ENCODE peak calls at places on chromosome 17, in eight cellular contexts. W is fibroblast of pulmonary artery, Q is IMR-90, K is heart right ventricle, U is hepatocyte, P is fibroblast of mammary gland, H is osteoblast, L is psoas muscle. B is an unnamed sample.

GRCh38 chr17:81035389-81036127 is 607 bp downstream of the BAIAP2 start:
- DNase-seq in W (no peak), Q (no peak), K (no peak), U (no peak), P (peak), H (no peak), L (no peak), B (no peak)

GRCh38 chr17:41284043-41284442 is 8.5 kb downstream of the KRTAP9-7 start:
- DNase-seq in W (no peak), Q (peak), K (no peak), U (peak), P (no peak), H (no peak), L (no peak), B (no peak)

GRCh38 chr17:19295478-19296200 is 58.5 kb downstream of the EPN2 start:
- DNase-seq in W (no peak), Q (no peak), K (no peak), U (no peak), P (peak), H (peak), L (no peak), B (no peak)

GRCh38 chr17:31130286-31131224 is 35.8 kb downstream of the NF1 start:
- DNase-seq in W (no peak), Q (no peak), K (peak), U (no peak), P (no peak), H (no peak), L (no peak), B (no peak)

GRCh38 chr17:16872351-16872751 is 99.6 kb downstream of the TNFRSF13B start:
- DNase-seq in W (no peak), Q (no peak), K (no peak), U (no peak), P (no peak), H (no peak), L (no peak), B (no peak)

GRCh38 chr17:79844869-79845600 is 5.8 kb upstream of the CBX4 start:
- DNase-seq in W (no peak), Q (no peak), K (peak), U (peak), P (no peak), H (peak), L (peak), B (peak)

GRCh38 chr17:77696151-77696719 is 262.3 kb upstream of the TNRC6C start:
- DNase-seq in W (no peak), Q (no peak), K (no peak), U (peak), P (no peak), H (no peak), L (no peak), B (no peak)

GRCh38 chr17:78684026-78684425 is 98.0 kb downstream of the CYTH1 start:
- DNase-seq in W (no peak), Q (no peak), K (no peak), U (no peak), P (no peak), H (no peak), L (no peak), B (no peak)

GRCh38 chr17:75832164-75832651 is 12.0 kb downstream of the UNC13D start:
- DNase-seq in W (peak), Q (peak), K (no peak), U (no peak), P (peak), H (peak), L (peak), B (peak)

GRCh38 chr17:30336369-30337171 is 2.7 kb upstream of the TMIGD1 start:
- DNase-seq in W (peak), Q (peak), K (no peak), U (peak), P (peak), H (peak), L (no peak), B (peak)

GRCh38 chr17:182164-182751 is 808 bp upstream of the DOC2B start:
- DNase-seq in W (no peak), Q (no peak), K (no peak), U (peak), P (no peak), H (no peak), L (no peak), B (peak)

GRCh38 chr17:80427366-80428282 is 12.7 kb downstream of the ENDOV start:
- DNase-seq in W (no peak), Q (no peak), K (no peak), U (no peak), P (no peak), H (peak), L (no peak), B (no peak)

GRCh38 chr17:83151442-83152220 is 72.2 kb downstream of the METRNL start:
- DNase-seq in W (no peak), Q (peak), K (no peak), U (peak), P (peak), H (peak), L (no peak), B (no peak)

GRCh38 chr17:66507103-66507923 is 204.9 kb downstream of the PRKCA start:
- DNase-seq in W (peak), Q (peak), K (no peak), U (no peak), P (peak), H (peak), L (peak), B (peak)

GRCh38 chr17:7914771-7915610 is 1.1 kb downstream of the RNF227 start:
- DNase-seq in W (peak), Q (peak), K (no peak), U (peak), P (peak), H (peak), L (no peak), B (peak)

GRCh38 chr17:7916799-7917198 is 710 bp upstream of the RNF227 start:
- DNase-seq in W (peak), Q (peak), K (no peak), U (no peak), P (peak), H (peak), L (no peak), B (peak)

GRCh38 chr17:7912927-7913524 is 3.1 kb downstream of the RNF227 start:
- DNase-seq in W (peak), Q (peak), K (no peak), U (peak), P (peak), H (peak), L (no peak), B (peak)

GRCh38 chr17:7915611-7916382 is at the start of gene RNF227:
- DNase-seq in W (peak), Q (peak), K (peak), U (peak), P (peak), H (peak), L (peak), B (peak)

GRCh38 chr17:7916383-7916677 is 241 bp upstream of the RNF227 start:
- DNase-seq in W (no peak), Q (no peak), K (no peak), U (no peak), P (no peak), H (no peak), L (no peak), B (no peak)
- H3K4me3 ChIP-seq in W (peak), Q (peak), K (peak), U (peak), P (peak), H (peak), L (peak), B (peak)

GRCh38 chr17:10754109-10754508 is 24.3 kb upstream of the TMEM220 start:
- DNase-seq in W (peak), Q (peak), K (peak), U (peak), P (peak), H (peak), L (peak), B (peak)

GRCh38 chr17:10748475-10749110 is 18.8 kb upstream of the TMEM220 start:
- DNase-seq in W (no peak), Q (no peak), K (no peak), U (no peak), P (no peak), H (no peak), L (no peak), B (no peak)

GRCh38 chr17:10750210-10750609 is 20.4 kb upstream of the TMEM220 start:
- DNase-seq in W (no peak), Q (no peak), K (no peak), U (no peak), P (no peak), H (no peak), L (no peak), B (no peak)

GRCh38 chr17:10752696-10753095 is 22.9 kb upstream of the TMEM220 start:
- DNase-seq in W (no peak), Q (no peak), K (no peak), U (no peak), P (no peak), H (no peak), L (no peak), B (no peak)

DNA sequence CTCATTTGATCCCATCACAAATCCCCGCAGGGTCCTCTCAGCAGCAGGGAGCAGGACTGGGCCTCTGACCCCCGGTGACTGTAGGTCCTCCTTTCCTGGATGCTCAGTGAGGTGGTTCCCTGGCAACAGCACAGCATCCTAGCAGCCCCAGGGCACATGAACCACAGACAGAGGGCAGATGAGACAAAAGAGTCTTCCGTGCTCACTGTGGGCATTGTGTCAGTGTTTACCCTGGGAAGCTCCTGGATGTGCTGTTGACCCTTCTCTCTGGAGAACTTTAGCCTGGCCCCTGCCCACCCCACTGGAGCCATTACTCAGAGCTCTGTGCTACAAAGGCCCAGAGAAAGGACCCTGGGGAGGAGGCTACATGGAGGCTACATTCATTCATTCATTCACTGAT is 21.7 kb upstream of the TMEM220 start:
- DNase-seq in W (no peak), Q (no peak), K (no peak), U (no peak), P (no peak), H (no peak), L (no peak), B (no peak)
- TF ChIP-seq CTCF in W (no peak), Q (no peak), K (no peak), U (no peak), P (no peak), H (no peak), L (no peak), B (no peak)

DNA sequence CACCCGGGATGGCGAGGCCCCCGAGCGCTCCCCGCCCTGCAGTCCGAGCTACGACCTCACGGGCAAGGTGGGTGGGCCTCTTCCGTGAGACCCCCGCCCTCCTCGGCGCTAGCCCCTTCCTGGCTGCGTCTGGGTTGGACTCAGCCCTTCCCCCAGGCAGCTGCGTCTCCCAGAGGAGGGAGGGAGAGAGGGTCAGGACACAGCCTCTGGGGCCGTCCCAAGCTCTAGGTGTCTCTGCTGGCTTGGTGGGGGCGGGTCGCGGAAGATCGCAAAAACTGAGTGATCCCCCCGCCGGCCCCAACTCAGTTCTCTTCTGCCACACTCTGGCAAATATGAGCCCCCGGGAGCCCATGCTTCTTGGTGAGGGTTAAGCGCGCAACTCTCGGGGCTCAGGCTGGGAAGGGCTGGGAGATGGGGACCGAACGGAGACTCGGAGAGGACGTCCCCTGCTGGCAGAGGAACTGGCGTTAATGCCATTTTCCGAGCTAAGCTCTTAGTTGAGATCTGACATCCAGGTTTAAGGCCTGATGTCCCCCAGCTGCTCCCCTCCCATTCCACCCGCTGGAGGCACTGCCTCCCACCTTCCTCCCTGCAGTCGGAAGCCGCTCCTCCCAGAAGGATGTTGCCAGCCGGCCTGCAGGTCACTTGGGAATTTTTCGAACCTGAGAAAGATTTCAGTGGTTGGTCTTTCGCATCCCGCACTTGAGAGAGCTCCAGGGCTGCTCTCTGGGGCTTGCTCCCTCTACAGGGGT is 419 bp downstream of the RAB37 start:
- DNase-seq in W (peak), Q (no peak), K (no peak), U (peak), P (peak), H (peak), L (no peak), B (no peak)
- H3K4me3 ChIP-seq in W (no peak), Q (no peak), K (peak), U (no peak), P (no peak), H (no peak), L (peak), B (no peak)

GRCh38 chr17:29143894-29144293 is 36.3 kb downstream of the MYO18A start:
- DNase-seq in W (no peak), Q (peak), K (no peak), U (no peak), P (no peak), H (peak), L (peak), B (no peak)
- TF ChIP-seq CTCF in W (peak), Q (peak), K (peak), U (peak), P (peak), H (peak), L (peak), B (peak)